ENCODE peak calls at places on chromosomes 2 and 18, in ten cellular contexts. One of them, this sample, is unnamed.

GRCh38 chr2:33763671-33764310 is 164.7 kb upstream of the FAM98A start:
- DNase-seq in cardiac muscle cell: no peak
- DNase-seq in GM12865: no peak
- DNase-seq in hepatocyte: no peak
- DNase-seq in HFFc6: no peak
- DNase-seq in bronchial epithelial cell: peak; percentile 30
- DNase-seq in nephron progenitor cell: no peak
- DNase-seq in brain microvascular endothelial cell: no peak
- DNase-seq in AG04449: no peak
- DNase-seq in upper lobe of right lung: no peak
- DNase-seq in this sample: no peak

GRCh38 chr18:48027401-48027931 is 97.0 kb upstream of the SMAD2 start:
- DNase-seq in cardiac muscle cell: peak; percentile 64
- DNase-seq in GM12865: no peak
- DNase-seq in hepatocyte: no peak
- DNase-seq in HFFc6: no peak
- DNase-seq in bronchial epithelial cell: no peak
- DNase-seq in nephron progenitor cell: no peak
- DNase-seq in brain microvascular endothelial cell: no peak
- DNase-seq in AG04449: no peak
- DNase-seq in upper lobe of right lung: peak; percentile 67
- DNase-seq in this sample: no peak

GRCh38 chr2:152766908-152767307 is 48.5 kb downstream of the ARL6IP6 start:
- DNase-seq in cardiac muscle cell: peak; percentile 92
- DNase-seq in GM12865: no peak
- DNase-seq in hepatocyte: no peak
- DNase-seq in HFFc6: no peak
- DNase-seq in bronchial epithelial cell: no peak
- DNase-seq in nephron progenitor cell: no peak
- DNase-seq in brain microvascular endothelial cell: peak; percentile 14
- DNase-seq in AG04449: peak; percentile 0
- DNase-seq in upper lobe of right lung: no peak
- DNase-seq in this sample: no peak

GRCh38 chr2:27320958-27321543 is 1.8 kb downstream of the MPV17 start:
- DNase-seq in cardiac muscle cell: peak; percentile 97
- DNase-seq in GM12865: no peak
- DNase-seq in hepatocyte: peak; percentile 94
- DNase-seq in HFFc6: peak; percentile 99
- DNase-seq in bronchial epithelial cell: peak; percentile 98
- DNase-seq in nephron progenitor cell: no peak
- DNase-seq in brain microvascular endothelial cell: peak; percentile 98
- DNase-seq in AG04449: peak; percentile 97
- DNase-seq in upper lobe of right lung: peak; percentile 76
- DNase-seq in this sample: no peak

GRCh38 chr2:205858781-205859478 is 176.6 kb downstream of the NRP2 start:
- DNase-seq in cardiac muscle cell: peak; percentile 70
- DNase-seq in GM12865: peak; percentile 26
- DNase-seq in hepatocyte: no peak
- DNase-seq in HFFc6: peak; percentile 15
- DNase-seq in bronchial epithelial cell: no peak
- DNase-seq in nephron progenitor cell: no peak
- DNase-seq in brain microvascular endothelial cell: peak; percentile 24
- DNase-seq in AG04449: no peak
- DNase-seq in upper lobe of right lung: no peak
- DNase-seq in this sample: no peak

GRCh38 chr2:223712642-223713041 is 110.5 kb upstream of the SCG2 start:
- DNase-seq in cardiac muscle cell: no peak
- DNase-seq in GM12865: no peak
- DNase-seq in hepatocyte: no peak
- DNase-seq in HFFc6: no peak
- DNase-seq in bronchial epithelial cell: no peak
- DNase-seq in nephron progenitor cell: no peak
- DNase-seq in brain microvascular endothelial cell: no peak
- DNase-seq in AG04449: no peak
- DNase-seq in upper lobe of right lung: no peak
- DNase-seq in this sample: no peak

GRCh38 chr2:26169681-26170414 is 3.0 kb upstream of the GAREM2 start:
- DNase-seq in cardiac muscle cell: no peak
- DNase-seq in GM12865: no peak
- DNase-seq in hepatocyte: no peak
- DNase-seq in HFFc6: no peak
- DNase-seq in bronchial epithelial cell: no peak
- DNase-seq in nephron progenitor cell: no peak
- DNase-seq in brain microvascular endothelial cell: no peak
- DNase-seq in AG04449: no peak
- DNase-seq in upper lobe of right lung: peak; percentile 33
- DNase-seq in this sample: no peak

GRCh38 chr2:218694405-218695145 is 16.1 kb upstream of the TTLL4 start:
- DNase-seq in cardiac muscle cell: peak; percentile 11
- DNase-seq in GM12865: no peak
- DNase-seq in hepatocyte: no peak
- DNase-seq in HFFc6: peak; percentile 12
- DNase-seq in bronchial epithelial cell: no peak
- DNase-seq in nephron progenitor cell: peak; percentile 57
- DNase-seq in brain microvascular endothelial cell: peak; percentile 30
- DNase-seq in AG04449: no peak
- DNase-seq in upper lobe of right lung: no peak
- DNase-seq in this sample: no peak

GRCh38 chr2:120431386-120432292 is 85.7 kb downstream of the INHBB start:
- DNase-seq in cardiac muscle cell: no peak
- DNase-seq in GM12865: no peak
- DNase-seq in hepatocyte: no peak
- DNase-seq in HFFc6: no peak
- DNase-seq in bronchial epithelial cell: no peak
- DNase-seq in nephron progenitor cell: no peak
- DNase-seq in brain microvascular endothelial cell: no peak
- DNase-seq in AG04449: no peak
- DNase-seq in upper lobe of right lung: peak; percentile 46
- DNase-seq in this sample: no peak

GRCh38 chr2:115165529-115166109 is 723.2 kb downstream of the DPP10 start:
- DNase-seq in cardiac muscle cell: peak; percentile 44
- DNase-seq in GM12865: peak; percentile 24
- DNase-seq in hepatocyte: peak; percentile 68
- DNase-seq in HFFc6: peak; percentile 27
- DNase-seq in bronchial epithelial cell: peak; percentile 38
- DNase-seq in nephron progenitor cell: peak; percentile 35
- DNase-seq in brain microvascular endothelial cell: peak; percentile 12
- DNase-seq in AG04449: no peak
- DNase-seq in upper lobe of right lung: no peak
- DNase-seq in this sample: peak; percentile 17

GRCh38 chr2:127176371-127177311 is 43.5 kb downstream of the CYP27C1 start:
- DNase-seq in cardiac muscle cell: peak; percentile 32
- DNase-seq in GM12865: no peak
- DNase-seq in hepatocyte: peak; percentile 75
- DNase-seq in HFFc6: peak; percentile 51
- DNase-seq in bronchial epithelial cell: no peak
- DNase-seq in nephron progenitor cell: peak; percentile 15
- DNase-seq in brain microvascular endothelial cell: no peak
- DNase-seq in AG04449: no peak
- DNase-seq in upper lobe of right lung: peak; percentile 68
- DNase-seq in this sample: no peak

GRCh38 chr2:180240774-180241173 is 233.7 kb upstream of the CWC22 start:
- DNase-seq in cardiac muscle cell: peak; percentile 52
- DNase-seq in GM12865: no peak
- DNase-seq in hepatocyte: peak; percentile 7
- DNase-seq in HFFc6: peak; percentile 25
- DNase-seq in bronchial epithelial cell: peak; percentile 42
- DNase-seq in nephron progenitor cell: no peak
- DNase-seq in brain microvascular endothelial cell: no peak
- DNase-seq in AG04449: no peak
- DNase-seq in upper lobe of right lung: no peak
- DNase-seq in this sample: no peak

GRCh38 chr2:134852518-134852917 is 14.1 kb downstream of the ACMSD start:
- DNase-seq in cardiac muscle cell: no peak
- DNase-seq in GM12865: no peak
- DNase-seq in hepatocyte: no peak
- DNase-seq in HFFc6: peak; percentile 2
- DNase-seq in bronchial epithelial cell: no peak
- DNase-seq in nephron progenitor cell: no peak
- DNase-seq in brain microvascular endothelial cell: no peak
- DNase-seq in AG04449: no peak
- DNase-seq in upper lobe of right lung: no peak
- DNase-seq in this sample: no peak

GRCh38 chr2:219515874-219516629 is 1.8 kb downstream of the ASIC4 start:
- DNase-seq in cardiac muscle cell: no peak
- DNase-seq in GM12865: no peak
- DNase-seq in hepatocyte: no peak
- DNase-seq in HFFc6: no peak
- DNase-seq in bronchial epithelial cell: no peak
- DNase-seq in nephron progenitor cell: no peak
- DNase-seq in brain microvascular endothelial cell: no peak
- DNase-seq in AG04449: no peak
- DNase-seq in upper lobe of right lung: no peak
- DNase-seq in this sample: no peak

GRCh38 chr18:47997338-47997780 is 66.9 kb upstream of the SMAD2 start:
- DNase-seq in cardiac muscle cell: peak; percentile 15
- DNase-seq in GM12865: peak; percentile 17
- DNase-seq in hepatocyte: no peak
- DNase-seq in HFFc6: no peak
- DNase-seq in bronchial epithelial cell: no peak
- DNase-seq in nephron progenitor cell: peak; percentile 34
- DNase-seq in brain microvascular endothelial cell: no peak
- DNase-seq in AG04449: no peak
- DNase-seq in upper lobe of right lung: no peak
- DNase-seq in this sample: no peak

GRCh38 chr2:237723023-237723422 is 75.6 kb upstream of the RBM44 start:
- DNase-seq in cardiac muscle cell: no peak
- DNase-seq in GM12865: no peak
- DNase-seq in hepatocyte: no peak
- DNase-seq in HFFc6: no peak
- DNase-seq in bronchial epithelial cell: no peak
- DNase-seq in nephron progenitor cell: no peak
- DNase-seq in brain microvascular endothelial cell: no peak
- DNase-seq in AG04449: no peak
- DNase-seq in upper lobe of right lung: no peak
- DNase-seq in this sample: no peak

GRCh38 chr2:54052825-54053718 is 62.3 kb upstream of the ACYP2 start:
- DNase-seq in cardiac muscle cell: no peak
- DNase-seq in GM12865: peak; percentile 33
- DNase-seq in hepatocyte: no peak
- DNase-seq in HFFc6: peak; percentile 50
- DNase-seq in bronchial epithelial cell: peak; percentile 52
- DNase-seq in nephron progenitor cell: no peak
- DNase-seq in brain microvascular endothelial cell: no peak
- DNase-seq in AG04449: no peak
- DNase-seq in upper lobe of right lung: no peak
- DNase-seq in this sample: no peak

GRCh38 chr2:204234879-204235278 is 298.3 kb downstream of the ICOS start:
- DNase-seq in cardiac muscle cell: peak; percentile 36
- DNase-seq in GM12865: no peak
- DNase-seq in hepatocyte: no peak
- DNase-seq in HFFc6: peak; percentile 34
- DNase-seq in bronchial epithelial cell: no peak
- DNase-seq in nephron progenitor cell: no peak
- DNase-seq in brain microvascular endothelial cell: peak; percentile 11
- DNase-seq in AG04449: no peak
- DNase-seq in upper lobe of right lung: no peak
- DNase-seq in this sample: no peak

GRCh38 chr18:45738660-45739059 is 14.7 kb downstream of the SLC14A1 start:
- DNase-seq in cardiac muscle cell: no peak
- DNase-seq in GM12865: no peak
- DNase-seq in hepatocyte: no peak
- DNase-seq in HFFc6: no peak
- DNase-seq in bronchial epithelial cell: no peak
- DNase-seq in nephron progenitor cell: no peak
- DNase-seq in brain microvascular endothelial cell: no peak
- DNase-seq in AG04449: no peak
- DNase-seq in upper lobe of right lung: no peak
- DNase-seq in this sample: no peak
- TF ChIP-seq CTCF in cardiac muscle cell: no peak
- TF ChIP-seq CTCF in GM12865: no peak
- TF ChIP-seq CTCF in hepatocyte: no peak
- TF ChIP-seq CTCF in HFFc6: peak; percentile 40
- TF ChIP-seq CTCF in bronchial epithelial cell: no peak
- TF ChIP-seq CTCF in nephron progenitor cell: no peak
- TF ChIP-seq CTCF in brain microvascular endothelial cell: peak; percentile 27
- TF ChIP-seq CTCF in AG04449: no peak
- TF ChIP-seq CTCF in upper lobe of right lung: no peak
- TF ChIP-seq CTCF in this sample: no peak

GRCh38 chr2:37619230-37619956 is 52.0 kb downstream of the CDC42EP3 start:
- DNase-seq in cardiac muscle cell: no peak
- DNase-seq in GM12865: no peak
- DNase-seq in hepatocyte: no peak
- DNase-seq in HFFc6: no peak
- DNase-seq in bronchial epithelial cell: no peak
- DNase-seq in nephron progenitor cell: no peak
- DNase-seq in brain microvascular endothelial cell: no peak
- DNase-seq in AG04449: no peak
- DNase-seq in upper lobe of right lung: no peak
- DNase-seq in this sample: no peak
- TF ChIP-seq CTCF in cardiac muscle cell: no peak
- TF ChIP-seq CTCF in GM12865: no peak
- TF ChIP-seq CTCF in hepatocyte: no peak
- TF ChIP-seq CTCF in HFFc6: no peak
- TF ChIP-seq CTCF in bronchial epithelial cell: no peak
- TF ChIP-seq CTCF in nephron progenitor cell: no peak
- TF ChIP-seq CTCF in brain microvascular endothelial cell: no peak
- TF ChIP-seq CTCF in AG04449: no peak
- TF ChIP-seq CTCF in upper lobe of right lung: no peak
- TF ChIP-seq CTCF in this sample: no peak

GRCh38 chr18:65567372-65567771 is 183.4 kb upstream of the CDH7 start:
- DNase-seq in cardiac muscle cell: no peak
- DNase-seq in GM12865: no peak
- DNase-seq in hepatocyte: peak; percentile 40
- DNase-seq in HFFc6: no peak
- DNase-seq in bronchial epithelial cell: peak; percentile 56
- DNase-seq in nephron progenitor cell: no peak
- DNase-seq in brain microvascular endothelial cell: no peak
- DNase-seq in AG04449: no peak
- DNase-seq in upper lobe of right lung: no peak
- DNase-seq in this sample: no peak
- TF ChIP-seq CTCF in cardiac muscle cell: no peak
- TF ChIP-seq CTCF in GM12865: no peak
- TF ChIP-seq CTCF in hepatocyte: peak; percentile 70
- TF ChIP-seq CTCF in HFFc6: no peak
- TF ChIP-seq CTCF in bronchial epithelial cell: peak; percentile 48
- TF ChIP-seq CTCF in nephron progenitor cell: peak; percentile 50
- TF ChIP-seq CTCF in brain microvascular endothelial cell: peak; percentile 39
- TF ChIP-seq CTCF in AG04449: no peak
- TF ChIP-seq CTCF in upper lobe of right lung: peak; percentile 20
- TF ChIP-seq CTCF in this sample: no peak

DNA sequence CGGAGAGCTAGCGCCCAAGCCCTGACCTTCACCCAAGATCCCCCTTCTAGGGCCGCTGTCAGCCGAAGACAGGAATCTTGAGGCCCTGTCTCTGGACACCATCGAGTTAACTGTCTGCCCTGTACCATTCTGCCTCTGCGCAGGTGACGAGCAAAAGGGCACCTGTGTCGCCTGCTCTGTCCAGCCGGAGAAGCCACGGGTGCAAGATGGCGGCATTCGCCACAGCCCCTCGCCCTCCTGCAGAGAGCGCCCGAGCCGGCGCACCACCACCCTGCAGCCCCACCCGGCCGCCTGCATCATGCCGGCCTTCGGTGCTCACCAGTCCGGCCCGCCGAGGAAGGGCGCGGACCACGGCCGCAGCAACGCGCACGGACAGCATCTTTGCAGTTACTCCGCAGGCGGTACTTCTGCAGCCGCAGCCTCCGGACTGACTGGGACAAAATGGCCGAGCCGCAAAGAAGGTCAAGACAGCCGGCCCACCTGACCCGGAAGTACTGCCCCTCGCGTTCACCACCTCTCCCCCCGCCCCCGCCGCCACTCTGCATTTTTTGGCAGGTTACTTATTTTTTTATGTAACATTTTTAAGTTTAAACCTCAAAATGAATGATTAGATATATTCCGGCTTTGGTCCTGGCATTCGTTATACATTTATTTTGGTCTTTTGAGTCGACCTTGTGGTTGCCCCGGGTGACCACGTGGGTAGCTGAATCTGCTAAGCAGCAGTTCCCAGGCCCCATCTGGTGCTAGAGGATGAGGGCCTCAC is at the start of gene ATP5F1A:
- DNase-seq in cardiac muscle cell: peak; percentile 88
- DNase-seq in GM12865: peak; percentile 92
- DNase-seq in hepatocyte: peak; percentile 90
- DNase-seq in HFFc6: peak; percentile 75
- DNase-seq in bronchial epithelial cell: peak; percentile 65
- DNase-seq in nephron progenitor cell: peak; percentile 81
- DNase-seq in brain microvascular endothelial cell: peak; percentile 84
- DNase-seq in AG04449: no peak
- DNase-seq in upper lobe of right lung: peak; percentile 92
- DNase-seq in this sample: peak; percentile 91
- TF ChIP-seq CTCF in cardiac muscle cell: peak; percentile 6
- TF ChIP-seq CTCF in GM12865: no peak
- TF ChIP-seq CTCF in hepatocyte: no peak
- TF ChIP-seq CTCF in HFFc6: no peak
- TF ChIP-seq CTCF in bronchial epithelial cell: no peak
- TF ChIP-seq CTCF in nephron progenitor cell: no peak
- TF ChIP-seq CTCF in brain microvascular endothelial cell: no peak
- TF ChIP-seq CTCF in AG04449: peak; percentile 12
- TF ChIP-seq CTCF in upper lobe of right lung: no peak
- TF ChIP-seq CTCF in this sample: no peak